ENCODE peak calls at places on chromosome 6, in six cellular contexts. L is upper lobe of left lung, B is H1, V is heart left ventricle, R is stomach, W is breast epithelium. J is an unnamed sample.

GRCh38 chr6:121677551-121677950 is 242.1 kb downstream of the GJA1 start:
- DNase-seq in W (no peak), R (no peak), V (no peak), B (no peak), L (no peak), J (no peak)

GRCh38 chr6:81792826-81793225 is 40.3 kb upstream of the TENT5A start:
- DNase-seq in W (no peak), B (no peak), L (no peak), R (no peak), V (no peak), J (no peak)

GRCh38 chr6:47379328-47379727 is 69.6 kb upstream of the TNFRSF21 start:
- DNase-seq in W (no peak), L (no peak), R (no peak), V (no peak), B (no peak), J (no peak)

GRCh38 chr6:113291751-113292445 is 565.2 kb upstream of the MARCKS start:
- DNase-seq in R (no peak), L (no peak), B (no peak), W (no peak), V (peak), J (no peak)

GRCh38 chr6:146364816-146365594 is 178.6 kb upstream of the RAB32 start:
- DNase-seq in R (no peak), B (no peak), L (no peak), V (no peak), W (no peak), J (no peak)

GRCh38 chr6:44076366-44077200 is 50.7 kb downstream of the MRPL14 start:
- DNase-seq in L (no peak), V (peak), B (no peak), R (peak), W (no peak), J (no peak)

GRCh38 chr6:144197919-144198318 is 47.6 kb downstream of the STX11 start:
- DNase-seq in V (no peak), R (no peak), B (no peak), L (no peak), W (no peak), J (no peak)

GRCh38 chr6:139597781-139598368 is 223.4 kb upstream of the CITED2 start:
- DNase-seq in W (no peak), B (no peak), R (peak), V (peak), L (peak), J (peak)

GRCh38 chr6:104118274-104118673 is 741.4 kb downstream of the HACE1 start:
- DNase-seq in B (no peak), L (no peak), V (no peak), R (no peak), W (no peak), J (no peak)

GRCh38 chr6:145323652-145324051 is 411.7 kb downstream of the EPM2A start:
- DNase-seq in W (no peak), L (no peak), R (no peak), V (no peak), B (no peak), J (no peak)

GRCh38 chr6:149389509-149390297 is 10.4 kb upstream of the SUMO4 start:
- DNase-seq in W (no peak), R (no peak), L (no peak), B (no peak), V (no peak), J (no peak)

GRCh38 chr6:41373919-41374617 is 38.7 kb downstream of the NCR2 start:
- DNase-seq in B (no peak), W (no peak), R (no peak), V (no peak), L (no peak), J (no peak)

GRCh38 chr6:12528581-12529363 is 187.8 kb upstream of the PHACTR1 start:
- DNase-seq in B (no peak), R (no peak), V (no peak), L (no peak), W (no peak), J (no peak)

DNA sequence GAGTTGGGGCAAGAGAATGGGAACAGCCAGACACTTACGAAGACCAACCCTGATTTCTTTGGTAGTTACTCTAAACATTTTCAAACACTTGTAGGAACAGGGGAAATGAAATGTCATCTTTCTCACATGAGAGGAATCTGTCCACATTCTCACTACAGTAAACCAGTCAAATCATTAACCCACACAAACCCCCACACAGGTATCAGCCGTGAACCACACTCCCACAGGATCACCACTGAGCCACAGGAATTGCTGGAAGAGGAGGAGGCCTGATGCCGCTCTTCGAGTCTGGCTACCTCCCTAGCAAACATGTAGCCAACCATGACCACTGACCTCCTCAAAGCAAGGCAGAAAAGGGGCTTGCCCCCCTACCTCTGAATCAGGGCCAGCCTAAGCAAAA is 6.9 kb upstream of the RSPO3 start:
- DNase-seq in V (no peak), R (no peak), W (no peak), B (no peak), L (no peak), J (no peak)
- TF ChIP-seq CTCF in V (no peak), R (no peak), W (no peak), B (no peak), L (no peak), J (no peak)

GRCh38 chr6:102619585-102619984 is 1226.1 kb downstream of the GRIK2 start:
- DNase-seq in V (no peak), B (no peak), W (no peak), R (no peak), L (no peak), J (no peak)
- H3K27ac ChIP-seq in V (no peak), B (no peak), W (no peak), R (no peak), L (no peak), J (no peak)

DNA sequence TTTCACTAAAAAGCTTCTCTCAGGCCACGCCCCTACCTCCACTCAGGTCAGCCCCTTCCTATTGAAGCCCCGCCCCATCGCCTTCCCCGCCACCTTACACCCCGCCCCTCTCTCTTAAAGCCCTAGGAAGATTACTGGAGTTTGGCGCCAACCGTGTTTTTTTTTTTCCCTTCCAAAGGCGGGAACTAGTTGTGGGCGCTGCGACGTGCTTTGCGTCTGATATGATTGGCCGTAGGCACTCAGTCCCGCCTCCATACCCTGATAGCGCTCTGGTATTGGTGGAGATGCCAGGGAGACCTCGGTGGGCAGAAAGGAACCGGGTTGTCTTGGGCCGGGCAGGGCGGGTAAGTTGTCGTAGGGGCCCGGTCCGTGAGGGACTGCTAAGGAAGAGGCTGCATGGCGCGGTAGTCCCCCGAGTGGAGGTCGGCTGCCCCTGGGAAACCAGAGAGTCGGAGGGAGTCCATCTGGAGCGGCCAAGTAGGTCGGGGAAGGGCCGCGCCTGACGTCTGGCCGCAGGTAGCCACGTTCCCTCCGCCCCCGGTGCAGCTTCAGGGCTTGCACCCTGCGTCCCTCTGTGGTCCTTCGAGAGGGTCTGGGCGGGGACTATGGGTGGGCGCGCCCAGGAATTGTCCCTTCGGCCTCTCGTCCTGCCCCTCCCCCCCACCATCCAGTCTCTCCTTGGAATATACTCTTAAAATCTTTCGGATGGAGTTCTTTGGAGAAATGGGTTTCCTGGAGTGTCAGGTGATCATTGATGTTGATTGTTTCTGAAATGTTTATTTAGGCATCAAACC is at the start of gene CASP8AP2:
- DNase-seq in W (peak), B (peak), V (peak), L (peak), R (peak), J (peak)
- TF ChIP-seq POLR2A in W (peak), B (peak), V (no peak), L (no peak), R (no peak), J (peak)

DNA sequence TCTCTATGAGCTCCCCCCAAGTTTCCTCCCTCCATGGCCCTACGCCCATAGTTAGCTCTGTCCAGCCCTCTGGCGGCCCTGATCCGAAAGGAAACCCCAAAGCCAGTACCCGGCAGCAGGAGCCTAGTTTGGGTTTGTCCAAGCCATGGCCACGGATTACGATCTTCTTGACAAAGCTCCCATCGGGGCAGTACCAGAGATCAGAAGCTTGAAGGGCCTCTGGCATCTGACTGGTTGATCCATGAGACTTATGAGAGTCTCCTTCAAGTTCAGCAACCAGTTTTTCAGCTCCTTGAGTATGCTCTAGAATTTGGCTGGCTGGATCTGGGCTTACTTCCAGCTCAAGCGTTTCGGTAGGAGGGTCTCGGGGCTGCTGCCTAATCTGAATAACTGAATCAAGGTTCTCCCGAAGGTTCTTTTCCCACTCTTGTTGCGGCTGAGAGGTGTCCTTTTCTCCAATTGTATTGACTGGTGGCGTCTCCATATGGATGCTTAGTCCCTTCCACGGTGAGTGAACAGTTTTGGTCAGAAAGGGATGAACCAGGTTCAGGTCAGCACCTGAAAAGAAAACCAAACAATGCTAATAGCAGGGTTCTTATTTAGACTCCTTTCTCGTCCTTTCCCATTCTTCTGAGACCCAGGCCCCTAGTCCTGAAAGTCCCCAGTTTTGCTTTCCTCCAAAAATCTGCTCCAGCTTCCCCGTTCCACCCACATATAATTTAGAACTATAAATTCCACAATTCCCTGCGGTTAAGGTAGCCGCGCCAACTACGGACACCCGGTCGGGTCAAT is 595 bp downstream of the FKBPL start:
- DNase-seq in B (no peak), R (no peak), W (no peak), V (peak), L (no peak), J (no peak)
- TF ChIP-seq CTCF in B (no peak), R (no peak), W (no peak), V (no peak), L (no peak), J (no peak)

GRCh38 chr6:133298801-133299200 is 57.6 kb downstream of the EYA4 start:
- DNase-seq in B (no peak), W (no peak), L (no peak), V (no peak), R (no peak), J (no peak)

GRCh38 chr6:133300896-133301295 is 59.7 kb downstream of the EYA4 start:
- DNase-seq in W (no peak), V (no peak), B (no peak), R (no peak), L (no peak), J (no peak)

GRCh38 chr6:133301739-133302138 is 60.6 kb downstream of the EYA4 start:
- DNase-seq in V (no peak), B (no peak), W (no peak), R (no peak), L (no peak), J (no peak)

GRCh38 chr6:133297657-133298056 is 56.5 kb downstream of the EYA4 start:
- DNase-seq in W (no peak), V (no peak), B (no peak), L (no peak), R (no peak), J (no peak)

GRCh38 chr6:133298335-133298734 is 57.2 kb downstream of the EYA4 start:
- DNase-seq in V (no peak), R (no peak), W (no peak), L (no peak), B (no peak), J (no peak)
- H3K27ac ChIP-seq in V (no peak), R (no peak), W (no peak), L (no peak), B (no peak), J (no peak)

DNA sequence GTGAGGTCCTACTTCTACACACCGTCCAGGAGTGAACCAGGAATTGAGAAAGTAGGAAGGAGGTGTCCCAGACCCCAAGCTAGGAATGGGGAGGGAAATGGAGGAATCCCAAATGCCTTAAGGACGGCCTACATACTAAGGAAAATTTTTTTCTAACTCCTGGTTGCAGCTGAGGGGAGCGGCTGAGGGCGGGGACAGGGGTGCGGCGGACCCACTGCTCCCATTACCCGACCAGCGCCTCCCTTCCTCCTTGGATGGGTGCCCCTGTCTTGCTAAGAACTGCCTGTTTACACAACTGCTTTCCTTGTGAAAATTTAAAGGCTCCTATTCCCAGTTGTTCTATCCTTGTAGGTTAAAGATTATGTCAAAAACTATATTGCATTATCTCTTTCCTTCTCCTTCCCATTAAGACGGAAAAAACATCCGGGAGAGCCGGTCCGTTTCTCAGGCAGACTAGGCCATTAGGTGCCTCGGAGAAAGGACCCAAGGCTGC is 699 bp upstream of the HSPA1B start:
- DNase-seq in R (peak), L (peak), W (peak), B (no peak), V (peak), J (peak)
- TF ChIP-seq POLR2A in R (no peak), L (peak), W (peak), B (peak), V (peak), J (peak)

GRCh38 chr6:125887372-125887771 is 69.2 kb upstream of the HINT3 start:
- DNase-seq in B (no peak), L (no peak), V (no peak), R (no peak), W (no peak), J (no peak)

GRCh38 chr6:125886914-125887313 is 69.7 kb upstream of the HINT3 start:
- DNase-seq in W (no peak), B (no peak), V (no peak), L (no peak), R (no peak), J (no peak)

GRCh38 chr6:125884656-125885055 is 71.9 kb upstream of the HINT3 start:
- DNase-seq in W (no peak), V (no peak), R (no peak), B (no peak), L (no peak), J (no peak)

DNA sequence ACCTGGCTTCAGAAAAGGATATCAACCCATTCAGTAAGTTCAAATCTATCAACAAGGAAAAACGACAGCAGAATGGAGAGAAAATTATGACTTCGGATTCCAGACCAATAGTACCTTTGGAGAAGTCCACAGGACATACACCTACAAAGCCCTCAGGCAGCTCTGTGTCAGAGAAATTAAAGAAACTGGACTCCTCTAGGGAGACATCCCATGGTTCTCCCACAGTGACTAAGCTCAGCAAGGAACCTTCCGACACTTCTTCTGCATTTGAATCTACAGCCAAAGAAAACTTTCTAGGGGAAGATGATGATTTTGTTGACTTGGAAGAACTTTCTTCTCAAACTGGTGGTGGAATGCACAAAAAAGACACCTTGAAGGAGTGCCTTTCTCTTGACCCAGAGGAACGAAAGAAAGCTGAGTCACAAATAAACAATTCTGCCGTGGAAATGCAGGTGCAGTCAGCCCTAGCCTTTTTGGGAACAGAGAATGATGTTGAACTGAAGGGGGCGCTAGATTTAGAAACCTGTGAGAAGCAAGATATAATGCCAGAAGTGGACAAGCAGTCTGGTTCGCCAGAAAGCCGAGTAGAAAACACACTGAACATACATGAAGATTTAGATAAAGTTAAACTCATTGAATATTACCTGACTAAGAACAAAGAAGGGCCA is 67.4 kb upstream of the HINT3 start:
- DNase-seq in V (no peak), L (no peak), R (no peak), W (no peak), B (no peak), J (no peak)
- TF ChIP-seq CTCF in V (peak), L (peak), R (peak), W (no peak), B (no peak), J (no peak)

J was measured in uterus.